ENCODE peak calls at places on chromosomes 4 and X, in eight cellular contexts. N is AG10803, O is tibial nerve, P is brain microvascular endothelial cell, K is BJ, G is DND-41, T is GM13977, L is hepatocyte. M is an unnamed sample.

GRCh38 chr4:8047837-8048678 is 108.4 kb upstream of the AFAP1 start:
- DNase-seq in G (no peak), T (no peak), N (no peak), O (no peak), P (no peak), K (no peak), L (no peak), M (no peak)

GRCh38 chr4:119517361-119518229 is 111.0 kb downstream of the PDE5A start:
- DNase-seq in O (no peak), G (no peak), N (peak; percentile 58), K (peak; percentile 80), T (no peak), L (peak; percentile 32), P (peak; percentile 87), M (no peak)

GRCh38 chr4:140097572-140097971 is 56.4 kb downstream of the MAML3 start:
- DNase-seq in T (no peak), L (no peak), P (no peak), O (no peak), K (no peak), N (no peak), G (no peak), M (no peak)

GRCh38 chrX:153879741-153880439 is 6.1 kb downstream of the L1CAM start:
- DNase-seq in N (no peak), O (no peak), P (no peak), K (no peak), L (no peak), T (no peak), G (no peak), M (no peak)

GRCh38 chr4:53905281-53905934 is 159.0 kb downstream of the CHIC2 start:
- DNase-seq in L (peak; percentile 18), N (peak; percentile 42), G (no peak), T (no peak), K (no peak), P (no peak), O (no peak), M (no peak)

GRCh38 chrX:80246273-80246672 is 174.0 kb upstream of the TENT5D start:
- DNase-seq in T (no peak), K (no peak), O (no peak), P (no peak), N (no peak), L (no peak), G (no peak), M (no peak)

GRCh38 chr4:37453004-37453360 is 208.4 kb downstream of the NWD2 start:
- DNase-seq in N (peak; percentile 29), O (no peak), G (peak; percentile 11), P (peak; percentile 43), T (peak; percentile 78), L (peak; percentile 87), K (no peak), M (peak; percentile 76)

GRCh38 chr4:136009258-136009832 is 1522.9 kb downstream of the PCDH18 start:
- DNase-seq in L (no peak), K (no peak), G (no peak), P (peak; percentile 1), N (no peak), O (no peak), T (no peak), M (no peak)

GRCh38 chrX:41870719-41871151 is 52.6 kb downstream of the CASK start:
- DNase-seq in P (no peak), K (no peak), G (no peak), T (no peak), N (no peak), O (no peak), L (peak; percentile 33), M (no peak)

GRCh38 chr4:187606581-187606980 is 389.0 kb upstream of the ZFP42 start:
- DNase-seq in L (peak; percentile 62), K (no peak), N (peak; percentile 69), P (peak; percentile 61), O (no peak), G (no peak), T (peak; percentile 56), M (peak; percentile 15)

GRCh38 chr4:89056953-89057398 is at the start of gene FAM13A:
- DNase-seq in N (peak; percentile 97), O (peak; percentile 68), P (peak; percentile 90), G (peak; percentile 35), L (peak; percentile 97), K (peak; percentile 73), T (peak; percentile 7), M (peak; percentile 10)

GRCh38 chr4:173420324-173420752 is 21.4 kb upstream of the SCRG1 start:
- DNase-seq in L (no peak), P (no peak), O (no peak), T (peak; percentile 30), K (no peak), G (no peak), N (peak; percentile 33), M (no peak)

GRCh38 chr4:147984065-147984777 is 252.3 kb downstream of the ARHGAP10 start:
- DNase-seq in O (no peak), L (peak; percentile 48), T (peak; percentile 45), P (peak; percentile 41), G (peak; percentile 29), N (peak; percentile 51), K (no peak), M (peak; percentile 36)

GRCh38 chr4:59848457-59848856 is 1351.7 kb upstream of the ADGRL3 start:
- DNase-seq in P (no peak), G (no peak), K (no peak), O (no peak), N (no peak), L (no peak), T (no peak), M (no peak)

DNA sequence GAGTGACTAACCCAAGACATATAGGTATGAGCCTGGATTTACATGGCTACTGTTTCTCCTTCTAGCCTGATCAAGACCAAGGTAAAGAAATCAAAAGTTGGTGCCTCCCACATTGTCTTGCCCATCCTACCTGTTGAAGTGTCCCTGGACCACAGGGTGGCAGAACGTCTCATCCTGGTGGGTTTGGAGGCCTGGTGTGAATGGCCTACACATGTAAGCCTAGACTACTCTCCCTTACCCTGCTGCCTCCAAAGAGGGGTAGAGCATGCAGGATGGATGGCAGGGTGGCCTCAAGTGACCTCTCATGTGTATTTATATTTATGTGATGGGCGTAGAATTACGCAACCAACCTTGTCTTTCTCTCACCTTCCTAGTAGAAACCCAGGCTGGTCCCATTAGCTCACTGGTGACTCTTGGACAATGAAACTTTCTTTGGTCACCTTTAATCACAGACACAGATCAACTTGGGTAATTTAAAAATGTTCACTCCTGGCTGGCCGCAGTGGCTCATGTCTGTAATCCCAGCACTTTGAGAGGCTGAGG is 73.3 kb upstream of the SOD3 start:
- DNase-seq in L (no peak), P (no peak), T (no peak), N (no peak), O (no peak), K (no peak), G (no peak), M (no peak)
- TF ChIP-seq CTCF in L (no peak), P (peak; percentile 18), T (no peak), N (no peak), O (no peak), K (no peak), G (no peak), M (no peak)

GRCh38 chr4:30718889-30719252 is 1.3 kb upstream of the PCDH7 start:
- DNase-seq in P (peak; percentile 27), T (peak; percentile 13), N (no peak), L (peak; percentile 39), O (no peak), K (no peak), G (no peak), M (no peak)
- TF ChIP-seq CTCF in P (peak; percentile 36), T (no peak), N (no peak), L (peak; percentile 41), O (no peak), K (peak; percentile 14), G (no peak), M (no peak)

DNA sequence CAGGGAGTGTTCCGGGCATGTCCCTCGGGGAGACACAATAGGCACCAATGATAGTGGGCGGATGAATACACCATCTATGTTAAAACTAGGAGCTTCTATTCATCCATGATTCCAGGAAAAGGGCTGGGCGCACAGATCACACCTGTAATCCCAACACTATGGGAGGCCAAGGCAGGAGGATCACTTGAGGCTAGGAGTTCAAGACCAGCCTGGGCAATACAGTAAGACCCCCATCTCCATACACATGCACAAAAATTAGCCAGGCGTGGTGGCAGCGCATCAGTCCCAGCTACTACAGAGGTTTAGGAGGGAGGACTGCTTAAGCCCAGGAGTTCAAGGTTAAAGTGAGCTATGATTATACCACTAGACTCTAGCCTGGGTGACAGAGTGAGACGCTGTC is 2.4 kb downstream of the NELFA start:
- DNase-seq in L (no peak), O (no peak), P (no peak), K (no peak), G (no peak), T (no peak), N (no peak), M (no peak)
- TF ChIP-seq CTCF in L (no peak), O (no peak), P (no peak), K (no peak), G (no peak), T (no peak), N (no peak), M (no peak)

GRCh38 chr4:3251691-3252479 is 2.9 kb downstream of the MSANTD1 start:
- DNase-seq in P (no peak), O (no peak), G (no peak), T (no peak), L (no peak), N (no peak), K (no peak), M (no peak)
- TF ChIP-seq CTCF in P (no peak), O (no peak), G (no peak), T (no peak), L (no peak), N (no peak), K (no peak), M (no peak)

DNA sequence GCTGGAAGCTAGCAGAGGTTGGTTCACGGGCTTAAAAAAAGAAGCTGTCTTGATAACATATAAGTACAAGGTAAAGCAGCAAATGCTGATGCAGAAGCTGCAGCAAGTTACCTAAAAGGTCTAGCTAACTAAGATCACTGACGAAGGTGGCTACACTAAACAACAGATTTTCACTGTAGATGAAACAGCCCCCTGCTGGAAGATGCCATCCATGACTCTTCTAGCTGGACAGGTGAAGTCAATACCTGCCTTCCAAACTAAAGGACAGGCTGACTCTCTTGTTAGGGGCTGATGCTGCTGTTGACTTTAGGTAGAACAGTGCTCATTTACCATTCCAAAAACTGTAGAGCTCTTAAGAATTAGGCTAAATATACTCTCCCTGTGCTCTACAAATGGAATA is 99.5 kb downstream of the FBXW7 start:
- DNase-seq in O (no peak), G (no peak), N (no peak), K (no peak), T (no peak), P (no peak), L (no peak), M (peak; percentile 26)
- TF ChIP-seq CTCF in O (no peak), G (peak; percentile 36), N (no peak), K (no peak), T (no peak), P (no peak), L (no peak), M (peak; percentile 32)

GRCh38 chrX:150536455-150537116 is 31.8 kb upstream of the MTM1 start:
- DNase-seq in O (no peak), K (no peak), L (no peak), P (no peak), G (no peak), N (no peak), T (no peak), M (no peak)
- TF ChIP-seq CTCF in O (no peak), K (peak; percentile 19), L (no peak), P (peak; percentile 41), G (peak; percentile 16), N (no peak), T (peak; percentile 11), M (no peak)